ENCODE peak calls at places on chromosome 3, in four cellular contexts. One of them, this sample, is unnamed.

GRCh38 chr3:193552911-193553310 is 1.8 kb downstream of the ATP13A4 start:
- DNase-seq in kidney: no peak
- DNase-seq in choroid plexus epithelial cell: no peak
- DNase-seq in transverse colon: no peak
- DNase-seq in this sample: no peak

GRCh38 chr3:52537726-52538421 is 1.5 kb downstream of the UQCC5 start:
- DNase-seq in choroid plexus epithelial cell: no peak
- DNase-seq in transverse colon: no peak
- DNase-seq in kidney: no peak
- DNase-seq in this sample: no peak

GRCh38 chr3:98530676-98531075 is 1.1 kb upstream of the GPR15 start:
- DNase-seq in choroid plexus epithelial cell: no peak
- DNase-seq in transverse colon: no peak
- DNase-seq in kidney: no peak
- DNase-seq in this sample: no peak

GRCh38 chr3:58577269-58577821 is at the start of gene FAM107A:
- DNase-seq in choroid plexus epithelial cell: peak
- DNase-seq in kidney: peak
- DNase-seq in transverse colon: peak
- DNase-seq in this sample: no peak

GRCh38 chr3:120160050-120160449 is 65.8 kb upstream of the GSK3B start:
- DNase-seq in transverse colon: peak
- DNase-seq in choroid plexus epithelial cell: peak
- DNase-seq in kidney: peak
- DNase-seq in this sample: no peak

GRCh38 chr3:30984855-30985793 is 90.7 kb upstream of the GADL1 start:
- DNase-seq in transverse colon: no peak
- DNase-seq in kidney: no peak
- DNase-seq in choroid plexus epithelial cell: peak
- DNase-seq in this sample: no peak

GRCh38 chr3:13277860-13278531 is 142.1 kb downstream of the NUP210 start:
- DNase-seq in transverse colon: no peak
- DNase-seq in choroid plexus epithelial cell: no peak
- DNase-seq in kidney: no peak
- DNase-seq in this sample: no peak

GRCh38 chr3:122572940-122573412 is 4.5 kb upstream of the PARP15 start:
- DNase-seq in choroid plexus epithelial cell: peak
- DNase-seq in transverse colon: no peak
- DNase-seq in kidney: no peak
- DNase-seq in this sample: peak

GRCh38 chr3:17800232-17800631 is 57.8 kb upstream of the TBC1D5 start:
- DNase-seq in kidney: no peak
- DNase-seq in transverse colon: no peak
- DNase-seq in choroid plexus epithelial cell: no peak
- DNase-seq in this sample: no peak

GRCh38 chr3:55750525-55750924 is 263.4 kb upstream of the WNT5A start:
- DNase-seq in kidney: no peak
- DNase-seq in choroid plexus epithelial cell: peak
- DNase-seq in transverse colon: peak
- DNase-seq in this sample: no peak

GRCh38 chr3:79767194-79767952 is 425 bp downstream of the ROBO1 start:
- DNase-seq in transverse colon: no peak
- DNase-seq in kidney: peak
- DNase-seq in choroid plexus epithelial cell: peak
- DNase-seq in this sample: no peak

GRCh38 chr3:45984331-45985312 is 11.0 kb downstream of the FYCO1 start:
- DNase-seq in transverse colon: no peak
- DNase-seq in kidney: no peak
- DNase-seq in choroid plexus epithelial cell: peak
- DNase-seq in this sample: no peak

GRCh38 chr3:4218426-4219226 is 84.5 kb upstream of the SETMAR start:
- DNase-seq in kidney: no peak
- DNase-seq in transverse colon: no peak
- DNase-seq in choroid plexus epithelial cell: no peak
- DNase-seq in this sample: no peak

GRCh38 chr3:57959407-57960173 is 48.6 kb upstream of the FLNB start:
- DNase-seq in kidney: no peak
- DNase-seq in transverse colon: no peak
- DNase-seq in choroid plexus epithelial cell: no peak
- DNase-seq in this sample: peak

GRCh38 chr3:154684021-154684420 is 254.0 kb upstream of the GPR149 start:
- DNase-seq in transverse colon: no peak
- DNase-seq in kidney: no peak
- DNase-seq in choroid plexus epithelial cell: no peak
- DNase-seq in this sample: no peak

GRCh38 chr3:37785718-37786117 is 76.0 kb upstream of the CTDSPL start:
- DNase-seq in transverse colon: peak
- DNase-seq in choroid plexus epithelial cell: no peak
- DNase-seq in kidney: no peak
- DNase-seq in this sample: no peak

GRCh38 chr3:196966526-196967401 is 1.9 kb downstream of the PIGZ start:
- DNase-seq in kidney: no peak
- DNase-seq in choroid plexus epithelial cell: peak
- DNase-seq in transverse colon: no peak
- DNase-seq in this sample: no peak

GRCh38 chr3:137263982-137264777 is 306.4 kb downstream of the IL20RB start:
- DNase-seq in choroid plexus epithelial cell: no peak
- DNase-seq in transverse colon: peak
- DNase-seq in kidney: no peak
- DNase-seq in this sample: no peak

GRCh38 chr3:188534633-188535032 is 380.7 kb downstream of the LPP start:
- DNase-seq in kidney: no peak
- DNase-seq in transverse colon: no peak
- DNase-seq in choroid plexus epithelial cell: peak
- DNase-seq in this sample: no peak

GRCh38 chr3:20974389-20974788 is 776.6 kb downstream of the ZNF385D start:
- DNase-seq in transverse colon: no peak
- DNase-seq in choroid plexus epithelial cell: no peak
- DNase-seq in kidney: no peak
- DNase-seq in this sample: no peak

GRCh38 chr3:36729204-36730056 is 34.9 kb downstream of the DCLK3 start:
- DNase-seq in transverse colon: no peak
- DNase-seq in choroid plexus epithelial cell: peak
- DNase-seq in kidney: no peak
- DNase-seq in this sample: peak

GRCh38 chr3:87997298-87997697 is 61.5 kb downstream of the CGGBP1 start:
- DNase-seq in kidney: no peak
- DNase-seq in transverse colon: peak
- DNase-seq in choroid plexus epithelial cell: peak
- DNase-seq in this sample: no peak

GRCh38 chr3:174168026-174168425 is 691.1 kb upstream of the NAALADL2 start:
- DNase-seq in transverse colon: no peak
- DNase-seq in choroid plexus epithelial cell: peak
- DNase-seq in kidney: no peak
- DNase-seq in this sample: no peak

GRCh38 chr3:28348286-28348636 is 260 bp upstream of the ZCWPW2 start:
- DNase-seq in kidney: no peak
- DNase-seq in transverse colon: no peak
- DNase-seq in choroid plexus epithelial cell: no peak
- DNase-seq in this sample: no peak

GRCh38 chr3:70000563-70001081 is 1.1 kb downstream of the SAMMSON start:
- DNase-seq in transverse colon: no peak
- DNase-seq in choroid plexus epithelial cell: peak
- DNase-seq in kidney: no peak
- DNase-seq in this sample: no peak

GRCh38 chr3:45311327-45311726 is 77.0 kb upstream of the LARS2 start:
- DNase-seq in transverse colon: no peak
- DNase-seq in kidney: no peak
- DNase-seq in choroid plexus epithelial cell: no peak
- DNase-seq in this sample: no peak

GRCh38 chr3:77577264-77577663 is 537.4 kb downstream of the ROBO2 start:
- DNase-seq in kidney: no peak
- DNase-seq in transverse colon: no peak
- DNase-seq in choroid plexus epithelial cell: no peak
- DNase-seq in this sample: no peak

GRCh38 chr3:101940521-101940992 is 91.2 kb downstream of the NFKBIZ start:
- DNase-seq in kidney: no peak
- DNase-seq in transverse colon: no peak
- DNase-seq in choroid plexus epithelial cell: peak
- DNase-seq in this sample: no peak

GRCh38 chr3:42229266-42229941 is 36.6 kb downstream of the CCK start:
- DNase-seq in choroid plexus epithelial cell: no peak
- DNase-seq in kidney: no peak
- DNase-seq in transverse colon: no peak
- DNase-seq in this sample: no peak

GRCh38 chr3:42229942-42230688 is 35.9 kb downstream of the CCK start:
- DNase-seq in transverse colon: no peak
- DNase-seq in kidney: no peak
- DNase-seq in choroid plexus epithelial cell: peak
- DNase-seq in this sample: no peak

GRCh38 chr3:42226470-42227425 is 39.2 kb downstream of the CCK start:
- DNase-seq in kidney: no peak
- DNase-seq in choroid plexus epithelial cell: no peak
- DNase-seq in transverse colon: no peak
- DNase-seq in this sample: no peak

GRCh38 chr3:42230860-42231259 is 35.1 kb downstream of the CCK start:
- DNase-seq in choroid plexus epithelial cell: no peak
- DNase-seq in kidney: no peak
- DNase-seq in transverse colon: no peak
- DNase-seq in this sample: no peak

GRCh38 chr3:42228796-42229195 is 37.2 kb downstream of the CCK start:
- DNase-seq in transverse colon: no peak
- DNase-seq in choroid plexus epithelial cell: peak
- DNase-seq in kidney: no peak
- DNase-seq in this sample: peak
- TF ChIP-seq CTCF in transverse colon: no peak
- TF ChIP-seq CTCF in choroid plexus epithelial cell: peak
- TF ChIP-seq CTCF in kidney: no peak
- TF ChIP-seq CTCF in this sample: peak

GRCh38 chr3:50292159-50292923 is at the start of gene IFRD2:
- DNase-seq in kidney: peak
- DNase-seq in choroid plexus epithelial cell: peak
- DNase-seq in transverse colon: peak
- DNase-seq in this sample: peak
- TF ChIP-seq CTCF in kidney: no peak
- TF ChIP-seq CTCF in choroid plexus epithelial cell: no peak
- TF ChIP-seq CTCF in transverse colon: peak
- TF ChIP-seq CTCF in this sample: no peak

GRCh38 chr3:158095302-158095997 is 10.8 kb downstream of the SHOX2 start:
- DNase-seq in transverse colon: no peak
- DNase-seq in choroid plexus epithelial cell: no peak
- DNase-seq in kidney: no peak
- DNase-seq in this sample: peak

GRCh38 chr3:158094917-158095301 is 11.3 kb downstream of the SHOX2 start:
- DNase-seq in kidney: no peak
- DNase-seq in transverse colon: no peak
- DNase-seq in choroid plexus epithelial cell: no peak
- DNase-seq in this sample: peak

GRCh38 chr3:158094235-158094916 is 11.8 kb downstream of the SHOX2 start:
- DNase-seq in kidney: no peak
- DNase-seq in choroid plexus epithelial cell: no peak
- DNase-seq in transverse colon: no peak
- DNase-seq in this sample: peak

GRCh38 chr3:158093526-158093925 is 12.7 kb downstream of the SHOX2 start:
- DNase-seq in kidney: no peak
- DNase-seq in transverse colon: no peak
- DNase-seq in choroid plexus epithelial cell: no peak
- DNase-seq in this sample: no peak

GRCh38 chr3:158091526-158091925 is 14.7 kb downstream of the SHOX2 start:
- DNase-seq in kidney: no peak
- DNase-seq in choroid plexus epithelial cell: peak
- DNase-seq in transverse colon: no peak
- DNase-seq in this sample: no peak
- TF ChIP-seq CTCF in kidney: no peak
- TF ChIP-seq CTCF in choroid plexus epithelial cell: peak
- TF ChIP-seq CTCF in transverse colon: no peak
- TF ChIP-seq CTCF in this sample: no peak

DNA sequence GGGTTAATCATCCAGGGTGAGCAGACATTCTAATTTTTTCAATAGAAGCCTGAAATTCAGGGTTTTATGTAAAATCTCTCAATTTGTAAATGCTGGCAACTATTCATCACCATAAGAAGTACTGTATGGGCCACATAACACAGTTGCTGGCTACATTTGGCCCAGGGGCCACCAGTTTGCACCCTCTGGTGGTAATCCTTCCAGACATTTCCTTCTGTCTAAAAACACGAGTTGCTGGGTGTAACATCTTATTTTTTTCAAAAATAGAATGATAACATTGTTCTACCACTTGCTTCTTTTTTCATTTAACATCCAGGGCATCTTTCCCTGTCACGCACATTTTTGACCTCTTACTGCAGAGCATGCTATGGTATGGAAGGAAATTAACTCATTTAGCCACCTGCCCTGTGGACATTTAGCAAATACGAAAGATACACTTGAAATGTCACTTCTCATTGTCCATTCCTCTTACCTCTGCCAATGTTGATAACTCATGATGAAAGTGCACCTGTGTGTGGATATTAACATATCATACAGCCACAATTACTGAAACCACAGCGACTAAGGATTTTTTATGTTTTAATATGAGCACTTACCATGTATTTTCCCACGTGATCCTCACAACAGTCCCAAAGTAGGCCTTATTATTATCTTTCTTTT is 117.5 kb upstream of the ARHGEF3 start:
- DNase-seq in transverse colon: no peak
- DNase-seq in choroid plexus epithelial cell: no peak
- DNase-seq in kidney: no peak
- DNase-seq in this sample: no peak
- TF ChIP-seq CTCF in transverse colon: no peak
- TF ChIP-seq CTCF in choroid plexus epithelial cell: peak
- TF ChIP-seq CTCF in kidney: no peak
- TF ChIP-seq CTCF in this sample: no peak

This sample was measured in GM13976.